ENCODE peak calls at places on chromosome 19, in eight cellular contexts. N is lung, W is upper lobe of right lung, A is thoracic aorta, E is neuronal stem cell, P is substantia nigra, Z is ovary, G is Peyer's patch. I is an unnamed sample.

GRCh38 chr19:55442372-55443044 is 592 bp downstream of the SHISA7 start:
- DNase-seq in N (no peak), W (no peak), A (no peak), E (no peak), P (no peak), Z (no peak), G (no peak), I (no peak)

GRCh38 chr19:22784051-22784450 is at the start of gene ZNF99:
- DNase-seq in N (peak), W (no peak), A (peak), E (no peak), P (peak), Z (peak), G (no peak), I (no peak)

GRCh38 chr19:52734340-52734892 is 428 bp downstream of the ZNF611 start:
- DNase-seq in N (no peak), W (no peak), A (no peak), E (peak), P (no peak), Z (peak), G (no peak), I (peak)

GRCh38 chr19:18964121-18964520 is 23.1 kb upstream of the HOMER3 start:
- DNase-seq in N (no peak), W (no peak), A (no peak), E (no peak), P (no peak), Z (no peak), G (no peak), I (no peak)

GRCh38 chr19:21022996-21023395 is 2.5 kb downstream of the ZNF430 start:
- DNase-seq in N (no peak), W (no peak), A (no peak), E (no peak), P (no peak), Z (no peak), G (no peak), I (peak)

GRCh38 chr19:12782424-12783225 is 7.3 kb upstream of the HOOK2 start:
- DNase-seq in N (peak), W (peak), A (no peak), E (no peak), P (peak), Z (peak), G (peak), I (peak)

GRCh38 chr19:29690842-29691241 is 24.2 kb downstream of the C19orf12 start:
- DNase-seq in N (no peak), W (no peak), A (no peak), E (no peak), P (no peak), Z (no peak), G (no peak), I (peak)

GRCh38 chr19:1851581-1852293 is 3.5 kb upstream of the REXO1 start:
- DNase-seq in N (no peak), W (no peak), A (no peak), E (no peak), P (no peak), Z (no peak), G (no peak), I (no peak)

GRCh38 chr19:17294051-17294891 is 9.0 kb downstream of the ABHD8 start:
- DNase-seq in N (no peak), W (peak), A (no peak), E (no peak), P (no peak), Z (no peak), G (peak), I (no peak)

GRCh38 chr19:18698321-18699167 is 15.1 kb downstream of the CRTC1 start:
- DNase-seq in N (no peak), W (no peak), A (no peak), E (no peak), P (no peak), Z (no peak), G (no peak), I (no peak)

GRCh38 chr19:12247644-12248222 is 47.0 kb downstream of the ZNF44 start:
- DNase-seq in N (no peak), W (no peak), A (no peak), E (no peak), P (no peak), Z (no peak), G (no peak), I (peak)

GRCh38 chr19:38561658-38562057 is 56.1 kb downstream of the MAP4K1 start:
- DNase-seq in N (no peak), W (no peak), A (no peak), E (no peak), P (no peak), Z (no peak), G (no peak), I (no peak)

GRCh38 chr19:15378529-15379082 is 981 bp downstream of the AKAP8 start:
- DNase-seq in N (peak), W (peak), A (no peak), E (peak), P (no peak), Z (no peak), G (peak), I (peak)

GRCh38 chr19:7456964-7457541 is 31.8 kb downstream of the PEX11G start:
- DNase-seq in N (no peak), W (no peak), A (no peak), E (no peak), P (no peak), Z (no peak), G (no peak), I (peak)

GRCh38 chr19:55641376-55642152 is 762 bp downstream of the ZNF580 start:
- DNase-seq in N (no peak), W (no peak), A (no peak), E (no peak), P (no peak), Z (peak), G (no peak), I (peak)

DNA sequence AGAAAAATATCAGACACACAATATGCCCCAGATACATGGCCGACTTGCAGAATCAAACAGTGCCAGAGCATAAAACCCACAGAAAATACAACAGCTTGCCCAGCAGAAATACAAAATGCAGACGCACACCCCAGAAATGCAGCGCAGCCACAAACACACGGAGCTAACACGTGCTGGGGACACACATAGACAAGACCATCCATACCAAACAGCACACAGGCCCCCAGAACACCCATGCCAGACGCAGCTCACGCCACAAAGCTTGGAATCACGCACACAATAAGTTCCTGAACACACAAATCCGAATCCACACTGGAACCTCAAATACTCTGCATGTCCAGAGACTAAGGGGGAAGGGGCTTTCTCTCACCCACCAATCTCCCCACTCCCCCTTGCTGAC is 17.1 kb downstream of the CCDC97 start:
- DNase-seq in N (no peak), W (no peak), A (no peak), E (no peak), P (no peak), Z (no peak), G (no peak), I (no peak)
- H3K27ac ChIP-seq in N (peak), W (peak), A (peak), E (no peak), P (no peak), Z (no peak), G (peak), I (peak)

DNA sequence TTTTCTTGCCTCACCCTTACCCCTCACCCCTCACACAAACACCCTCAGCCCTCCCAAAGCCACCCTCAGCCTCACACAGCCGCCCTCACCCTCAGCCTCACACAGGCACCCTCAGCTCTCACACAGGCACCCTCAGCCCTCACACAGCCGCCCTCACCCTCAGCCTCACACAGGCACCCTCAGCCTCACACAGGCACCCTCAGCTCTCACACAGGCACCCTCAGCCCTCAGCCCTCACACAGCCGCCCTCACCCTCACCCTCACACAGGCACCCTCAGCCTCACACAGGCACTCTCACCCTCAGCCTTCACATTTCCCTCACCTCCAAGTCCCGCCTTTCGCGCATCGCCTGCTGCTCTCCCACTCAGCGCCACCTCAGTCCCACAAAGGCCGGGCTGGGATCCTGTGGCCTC is 287 bp upstream of the ZSCAN22 start:
- DNase-seq in N (no peak), W (no peak), A (no peak), E (no peak), P (no peak), Z (no peak), G (no peak), I (no peak)
- H3K27ac ChIP-seq in N (peak), W (peak), A (peak), E (no peak), P (peak), Z (peak), G (peak), I (peak)

DNA sequence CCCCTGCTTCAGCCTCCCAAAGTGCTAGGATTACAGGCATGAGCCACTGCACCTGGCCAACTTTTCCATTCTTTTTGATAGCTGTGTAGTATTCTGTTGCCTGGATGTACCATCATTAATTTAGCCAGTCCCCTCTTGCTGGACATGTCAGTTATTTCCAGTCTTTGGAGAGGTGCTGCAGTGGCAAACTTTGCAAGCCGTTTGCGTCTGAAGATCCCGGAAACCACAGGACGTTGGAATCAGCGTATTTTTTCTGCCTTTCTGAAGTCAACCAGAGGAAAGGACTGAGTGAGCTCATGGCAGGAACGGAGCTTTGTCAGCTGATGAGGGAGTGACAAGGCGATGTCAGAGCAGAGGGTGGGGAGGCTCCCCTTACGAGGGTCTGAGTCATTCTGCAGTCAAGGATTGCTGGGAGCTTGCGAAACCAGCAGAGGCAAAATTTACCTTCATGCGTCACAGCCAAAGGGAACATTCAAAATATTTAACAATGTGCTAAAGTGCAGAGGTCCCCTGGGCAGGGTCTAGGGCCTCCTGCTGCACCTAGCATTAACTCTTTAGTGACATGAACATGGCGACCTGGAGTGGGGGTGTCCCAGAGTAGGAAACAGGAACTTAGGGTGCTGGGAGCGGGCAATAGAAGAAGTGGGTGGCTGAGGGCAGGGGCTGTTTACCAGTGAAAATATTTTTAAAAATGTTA is 5.6 kb downstream of the C5AR1 start:
- DNase-seq in N (peak), W (peak), A (peak), E (no peak), P (no peak), Z (no peak), G (no peak), I (peak)
- H3K27ac ChIP-seq in N (peak), W (peak), A (peak), E (no peak), P (no peak), Z (no peak), G (no peak), I (no peak)

GRCh38 chr19:4441994-4442845 is 15.4 kb downstream of the UBXN6 start:
- DNase-seq in N (no peak), W (no peak), A (no peak), E (no peak), P (no peak), Z (no peak), G (no peak), I (no peak)
- H3K27ac ChIP-seq in N (no peak), W (no peak), A (no peak), E (no peak), P (no peak), Z (no peak), G (peak), I (no peak)

GRCh38 chr19:4009990-4010807 is 2.7 kb downstream of the PIAS4 start:
- DNase-seq in N (no peak), W (no peak), A (no peak), E (no peak), P (no peak), Z (no peak), G (peak), I (no peak)

GRCh38 chr19:4007021-4007835 is at the start of gene PIAS4:
- DNase-seq in N (peak), W (peak), A (peak), E (peak), P (peak), Z (peak), G (peak), I (peak)

GRCh38 chr19:4012092-4012974 is 4.8 kb downstream of the PIAS4 start:
- DNase-seq in N (no peak), W (no peak), A (no peak), E (no peak), P (no peak), Z (no peak), G (peak), I (no peak)

GRCh38 chr19:4010808-4011110 is 3.2 kb downstream of the PIAS4 start:
- DNase-seq in N (no peak), W (no peak), A (no peak), E (no peak), P (no peak), Z (no peak), G (no peak), I (no peak)

GRCh38 chr19:4007836-4008539 is 452 bp downstream of the PIAS4 start:
- DNase-seq in N (no peak), W (peak), A (no peak), E (peak), P (no peak), Z (peak), G (peak), I (no peak)
- H3K27ac ChIP-seq in N (peak), W (peak), A (peak), E (no peak), P (peak), Z (peak), G (peak), I (no peak)

I was measured in mammary epithelial cell.